ENCODE peak calls at places on chromosome 5, in four cellular contexts. One of them, this sample, is unnamed.

GRCh38 chr5:139742173-139742903 is 53.3 kb upstream of the PSD2 start:
- DNase-seq in B cell: no peak
- DNase-seq in posterior cingulate gyrus: no peak
- DNase-seq in stimulated activated naive CD8-positive, alpha-beta T cell treated with anti-CD3 and anti-CD28 coated beads, Interleukin-15, Interleukin-2, amounts not matched to agents 100 U/mL and 50 U/mL, for 24 hours: no peak
- DNase-seq in this sample: no peak

GRCh38 chr5:90783460-90784333 is 225.1 kb downstream of the ADGRV1 start:
- DNase-seq in B cell: peak; percentile 67
- DNase-seq in posterior cingulate gyrus: no peak
- DNase-seq in stimulated activated naive CD8-positive, alpha-beta T cell treated with anti-CD3 and anti-CD28 coated beads, Interleukin-15, Interleukin-2, amounts not matched to agents 100 U/mL and 50 U/mL, for 24 hours: peak; percentile 74
- DNase-seq in this sample: peak; percentile 32

GRCh38 chr5:15683332-15683731 is 183.4 kb downstream of the FBXL7 start:
- DNase-seq in B cell: no peak
- DNase-seq in posterior cingulate gyrus: no peak
- DNase-seq in stimulated activated naive CD8-positive, alpha-beta T cell treated with anti-CD3 and anti-CD28 coated beads, Interleukin-15, Interleukin-2, amounts not matched to agents 100 U/mL and 50 U/mL, for 24 hours: no peak
- DNase-seq in this sample: no peak

GRCh38 chr5:40784916-40785315 is 13.3 kb downstream of the PRKAA1 start:
- DNase-seq in B cell: no peak
- DNase-seq in posterior cingulate gyrus: no peak
- DNase-seq in stimulated activated naive CD8-positive, alpha-beta T cell treated with anti-CD3 and anti-CD28 coated beads, Interleukin-15, Interleukin-2, amounts not matched to agents 100 U/mL and 50 U/mL, for 24 hours: no peak
- DNase-seq in this sample: no peak

GRCh38 chr5:20241351-20241750 is 253.4 kb upstream of the CDH18 start:
- DNase-seq in B cell: no peak
- DNase-seq in posterior cingulate gyrus: no peak
- DNase-seq in stimulated activated naive CD8-positive, alpha-beta T cell treated with anti-CD3 and anti-CD28 coated beads, Interleukin-15, Interleukin-2, amounts not matched to agents 100 U/mL and 50 U/mL, for 24 hours: no peak
- DNase-seq in this sample: no peak

GRCh38 chr5:131945551-131945882 is at the start of gene MEIKIN:
- DNase-seq in B cell: no peak
- DNase-seq in posterior cingulate gyrus: no peak
- DNase-seq in stimulated activated naive CD8-positive, alpha-beta T cell treated with anti-CD3 and anti-CD28 coated beads, Interleukin-15, Interleukin-2, amounts not matched to agents 100 U/mL and 50 U/mL, for 24 hours: no peak
- DNase-seq in this sample: no peak

GRCh38 chr5:41509399-41510175 is 814 bp downstream of the PLCXD3 start:
- DNase-seq in B cell: no peak
- DNase-seq in posterior cingulate gyrus: no peak
- DNase-seq in stimulated activated naive CD8-positive, alpha-beta T cell treated with anti-CD3 and anti-CD28 coated beads, Interleukin-15, Interleukin-2, amounts not matched to agents 100 U/mL and 50 U/mL, for 24 hours: no peak
- DNase-seq in this sample: no peak

GRCh38 chr5:81787843-81788242 is 36.9 kb upstream of the SSBP2 start:
- DNase-seq in B cell: no peak
- DNase-seq in posterior cingulate gyrus: no peak
- DNase-seq in stimulated activated naive CD8-positive, alpha-beta T cell treated with anti-CD3 and anti-CD28 coated beads, Interleukin-15, Interleukin-2, amounts not matched to agents 100 U/mL and 50 U/mL, for 24 hours: no peak
- DNase-seq in this sample: no peak

GRCh38 chr5:142906863-142907671 is 136.9 kb downstream of the ARHGAP26 start:
- DNase-seq in B cell: no peak
- DNase-seq in posterior cingulate gyrus: no peak
- DNase-seq in stimulated activated naive CD8-positive, alpha-beta T cell treated with anti-CD3 and anti-CD28 coated beads, Interleukin-15, Interleukin-2, amounts not matched to agents 100 U/mL and 50 U/mL, for 24 hours: no peak
- DNase-seq in this sample: no peak

GRCh38 chr5:73861313-73861978 is 235.4 kb downstream of the ARHGEF28 start:
- DNase-seq in B cell: no peak
- DNase-seq in posterior cingulate gyrus: no peak
- DNase-seq in stimulated activated naive CD8-positive, alpha-beta T cell treated with anti-CD3 and anti-CD28 coated beads, Interleukin-15, Interleukin-2, amounts not matched to agents 100 U/mL and 50 U/mL, for 24 hours: no peak
- DNase-seq in this sample: no peak

GRCh38 chr5:169909945-169910344 is 70.3 kb downstream of the INSYN2B start:
- DNase-seq in B cell: no peak
- DNase-seq in posterior cingulate gyrus: no peak
- DNase-seq in stimulated activated naive CD8-positive, alpha-beta T cell treated with anti-CD3 and anti-CD28 coated beads, Interleukin-15, Interleukin-2, amounts not matched to agents 100 U/mL and 50 U/mL, for 24 hours: no peak
- DNase-seq in this sample: no peak

GRCh38 chr5:36740259-36740898 is 134.0 kb downstream of the SLC1A3 start:
- DNase-seq in B cell: no peak
- DNase-seq in posterior cingulate gyrus: no peak
- DNase-seq in stimulated activated naive CD8-positive, alpha-beta T cell treated with anti-CD3 and anti-CD28 coated beads, Interleukin-15, Interleukin-2, amounts not matched to agents 100 U/mL and 50 U/mL, for 24 hours: no peak
- DNase-seq in this sample: no peak

GRCh38 chr5:119032653-119033052 is 38.2 kb upstream of the DMXL1 start:
- DNase-seq in B cell: peak; percentile 52
- DNase-seq in posterior cingulate gyrus: no peak
- DNase-seq in stimulated activated naive CD8-positive, alpha-beta T cell treated with anti-CD3 and anti-CD28 coated beads, Interleukin-15, Interleukin-2, amounts not matched to agents 100 U/mL and 50 U/mL, for 24 hours: no peak
- DNase-seq in this sample: no peak

GRCh38 chr5:5905186-5905585 is 473.2 kb downstream of the MED10 start:
- DNase-seq in B cell: no peak
- DNase-seq in posterior cingulate gyrus: no peak
- DNase-seq in stimulated activated naive CD8-positive, alpha-beta T cell treated with anti-CD3 and anti-CD28 coated beads, Interleukin-15, Interleukin-2, amounts not matched to agents 100 U/mL and 50 U/mL, for 24 hours: no peak
- DNase-seq in this sample: no peak

GRCh38 chr5:32779754-32780415 is 68.8 kb downstream of the NPR3 start:
- DNase-seq in B cell: no peak
- DNase-seq in posterior cingulate gyrus: no peak
- DNase-seq in stimulated activated naive CD8-positive, alpha-beta T cell treated with anti-CD3 and anti-CD28 coated beads, Interleukin-15, Interleukin-2, amounts not matched to agents 100 U/mL and 50 U/mL, for 24 hours: no peak
- DNase-seq in this sample: no peak